ENCODE peak calls at places on chromosomes 4 and X, in ten cellular contexts. One of them, this sample, is unnamed.

GRCh38 chrX:1239681-1240142 is 27.3 kb upstream of the CRLF2 start:
- DNase-seq in NCI-H1105: no peak
- DNase-seq in midbrain: peak
- DNase-seq in dorsolateral prefrontal cortex: peak
- DNase-seq in cardiac fibroblast: no peak
- DNase-seq in NCI-H774: no peak
- DNase-seq in GM10248: peak
- DNase-seq in neural crest cell: no peak
- DNase-seq in head of caudate nucleus: peak
- DNase-seq in fibroblast of gingiva: no peak
- DNase-seq in this sample: peak

GRCh38 chr4:38735870-38736269 is 46.9 kb downstream of the TLR10 start:
- DNase-seq in NCI-H1105: no peak
- DNase-seq in midbrain: no peak
- DNase-seq in dorsolateral prefrontal cortex: no peak
- DNase-seq in cardiac fibroblast: no peak
- DNase-seq in NCI-H774: no peak
- DNase-seq in GM10248: no peak
- DNase-seq in neural crest cell: no peak
- DNase-seq in head of caudate nucleus: no peak
- DNase-seq in fibroblast of gingiva: no peak
- DNase-seq in this sample: no peak

GRCh38 chr4:5758741-5759140 is 47.7 kb downstream of the EVC start:
- DNase-seq in NCI-H1105: no peak
- DNase-seq in midbrain: no peak
- DNase-seq in dorsolateral prefrontal cortex: no peak
- DNase-seq in cardiac fibroblast: peak
- DNase-seq in NCI-H774: no peak
- DNase-seq in GM10248: no peak
- DNase-seq in neural crest cell: no peak
- DNase-seq in head of caudate nucleus: no peak
- DNase-seq in fibroblast of gingiva: peak
- DNase-seq in this sample: no peak

GRCh38 chr4:76582074-76582816 is 147.2 kb downstream of the SHROOM3 start:
- DNase-seq in NCI-H1105: no peak
- DNase-seq in midbrain: no peak
- DNase-seq in dorsolateral prefrontal cortex: no peak
- DNase-seq in cardiac fibroblast: no peak
- DNase-seq in NCI-H774: no peak
- DNase-seq in GM10248: no peak
- DNase-seq in neural crest cell: no peak
- DNase-seq in head of caudate nucleus: no peak
- DNase-seq in fibroblast of gingiva: peak
- DNase-seq in this sample: no peak

GRCh38 chr4:96293806-96294205 is 453.9 kb downstream of the PDHA2 start:
- DNase-seq in NCI-H1105: no peak
- DNase-seq in midbrain: no peak
- DNase-seq in dorsolateral prefrontal cortex: no peak
- DNase-seq in cardiac fibroblast: no peak
- DNase-seq in NCI-H774: no peak
- DNase-seq in GM10248: no peak
- DNase-seq in neural crest cell: no peak
- DNase-seq in head of caudate nucleus: no peak
- DNase-seq in fibroblast of gingiva: no peak
- DNase-seq in this sample: no peak

GRCh38 chr4:86156526-86156925 is 203.3 kb downstream of the MAPK10 start:
- DNase-seq in NCI-H1105: no peak
- DNase-seq in midbrain: no peak
- DNase-seq in dorsolateral prefrontal cortex: no peak
- DNase-seq in cardiac fibroblast: no peak
- DNase-seq in NCI-H774: no peak
- DNase-seq in GM10248: no peak
- DNase-seq in neural crest cell: no peak
- DNase-seq in head of caudate nucleus: no peak
- DNase-seq in fibroblast of gingiva: no peak
- DNase-seq in this sample: no peak

GRCh38 chr4:90852232-90852631 is 725.0 kb downstream of the CCSER1 start:
- DNase-seq in NCI-H1105: no peak
- DNase-seq in midbrain: no peak
- DNase-seq in dorsolateral prefrontal cortex: no peak
- DNase-seq in cardiac fibroblast: no peak
- DNase-seq in NCI-H774: no peak
- DNase-seq in GM10248: no peak
- DNase-seq in neural crest cell: no peak
- DNase-seq in head of caudate nucleus: peak
- DNase-seq in fibroblast of gingiva: no peak
- DNase-seq in this sample: no peak

GRCh38 chr4:76691767-76692689 is 205.9 kb downstream of the SOWAHB start:
- DNase-seq in NCI-H1105: no peak
- DNase-seq in midbrain: no peak
- DNase-seq in dorsolateral prefrontal cortex: no peak
- DNase-seq in cardiac fibroblast: no peak
- DNase-seq in NCI-H774: no peak
- DNase-seq in GM10248: no peak
- DNase-seq in neural crest cell: no peak
- DNase-seq in head of caudate nucleus: no peak
- DNase-seq in fibroblast of gingiva: no peak
- DNase-seq in this sample: no peak

GRCh38 chr4:11214281-11214680 is 214.4 kb downstream of the HS3ST1 start:
- DNase-seq in NCI-H1105: no peak
- DNase-seq in midbrain: no peak
- DNase-seq in dorsolateral prefrontal cortex: no peak
- DNase-seq in cardiac fibroblast: no peak
- DNase-seq in NCI-H774: no peak
- DNase-seq in GM10248: no peak
- DNase-seq in neural crest cell: no peak
- DNase-seq in head of caudate nucleus: no peak
- DNase-seq in fibroblast of gingiva: no peak
- DNase-seq in this sample: no peak

GRCh38 chr4:154495867-154496266 is 4.3 kb upstream of the DCHS2 start:
- DNase-seq in NCI-H1105: no peak
- DNase-seq in midbrain: no peak
- DNase-seq in dorsolateral prefrontal cortex: no peak
- DNase-seq in cardiac fibroblast: no peak
- DNase-seq in NCI-H774: no peak
- DNase-seq in GM10248: no peak
- DNase-seq in neural crest cell: no peak
- DNase-seq in head of caudate nucleus: no peak
- DNase-seq in fibroblast of gingiva: no peak
- DNase-seq in this sample: no peak

GRCh38 chrX:45697591-45697990 is 496.9 kb upstream of the DIPK2B start:
- DNase-seq in NCI-H1105: no peak
- DNase-seq in midbrain: no peak
- DNase-seq in dorsolateral prefrontal cortex: no peak
- DNase-seq in cardiac fibroblast: peak
- DNase-seq in NCI-H774: no peak
- DNase-seq in GM10248: no peak
- DNase-seq in neural crest cell: no peak
- DNase-seq in head of caudate nucleus: no peak
- DNase-seq in fibroblast of gingiva: peak
- DNase-seq in this sample: no peak

GRCh38 chrX:15761564-15762191 is 23.6 kb downstream of the CA5B start:
- DNase-seq in NCI-H1105: no peak
- DNase-seq in midbrain: peak
- DNase-seq in dorsolateral prefrontal cortex: no peak
- DNase-seq in cardiac fibroblast: peak
- DNase-seq in NCI-H774: no peak
- DNase-seq in GM10248: peak
- DNase-seq in neural crest cell: peak
- DNase-seq in head of caudate nucleus: peak
- DNase-seq in fibroblast of gingiva: peak
- DNase-seq in this sample: peak

GRCh38 chr4:142696334-142697122 is 149.6 kb downstream of the INPP4B start:
- DNase-seq in NCI-H1105: no peak
- DNase-seq in midbrain: no peak
- DNase-seq in dorsolateral prefrontal cortex: no peak
- DNase-seq in cardiac fibroblast: no peak
- DNase-seq in NCI-H774: no peak
- DNase-seq in GM10248: no peak
- DNase-seq in neural crest cell: no peak
- DNase-seq in head of caudate nucleus: no peak
- DNase-seq in fibroblast of gingiva: no peak
- DNase-seq in this sample: no peak

GRCh38 chrX:44400588-44400987 is 57.1 kb upstream of the EFHC2 start:
- DNase-seq in NCI-H1105: no peak
- DNase-seq in midbrain: no peak
- DNase-seq in dorsolateral prefrontal cortex: no peak
- DNase-seq in cardiac fibroblast: peak
- DNase-seq in NCI-H774: no peak
- DNase-seq in GM10248: no peak
- DNase-seq in neural crest cell: no peak
- DNase-seq in head of caudate nucleus: no peak
- DNase-seq in fibroblast of gingiva: peak
- DNase-seq in this sample: no peak

GRCh38 chrX:12570859-12571501 is 220.2 kb upstream of the PRPS2 start:
- DNase-seq in NCI-H1105: no peak
- DNase-seq in midbrain: no peak
- DNase-seq in dorsolateral prefrontal cortex: no peak
- DNase-seq in cardiac fibroblast: no peak
- DNase-seq in NCI-H774: no peak
- DNase-seq in GM10248: no peak
- DNase-seq in neural crest cell: no peak
- DNase-seq in head of caudate nucleus: no peak
- DNase-seq in fibroblast of gingiva: no peak
- DNase-seq in this sample: no peak

GRCh38 chr4:173448103-173448502 is 49.2 kb upstream of the SCRG1 start:
- DNase-seq in NCI-H1105: peak
- DNase-seq in midbrain: peak
- DNase-seq in dorsolateral prefrontal cortex: peak
- DNase-seq in cardiac fibroblast: peak
- DNase-seq in NCI-H774: no peak
- DNase-seq in GM10248: no peak
- DNase-seq in neural crest cell: no peak
- DNase-seq in head of caudate nucleus: peak
- DNase-seq in fibroblast of gingiva: peak
- DNase-seq in this sample: peak

GRCh38 chr4:13612569-13612968 is 15.0 kb downstream of the BOD1L1 start:
- DNase-seq in NCI-H1105: no peak
- DNase-seq in midbrain: no peak
- DNase-seq in dorsolateral prefrontal cortex: no peak
- DNase-seq in cardiac fibroblast: no peak
- DNase-seq in NCI-H774: no peak
- DNase-seq in GM10248: no peak
- DNase-seq in neural crest cell: no peak
- DNase-seq in head of caudate nucleus: no peak
- DNase-seq in fibroblast of gingiva: no peak
- DNase-seq in this sample: no peak

GRCh38 chr4:176223561-176223960 is 28.2 kb upstream of the SPATA4 start:
- DNase-seq in NCI-H1105: no peak
- DNase-seq in midbrain: no peak
- DNase-seq in dorsolateral prefrontal cortex: no peak
- DNase-seq in cardiac fibroblast: no peak
- DNase-seq in NCI-H774: no peak
- DNase-seq in GM10248: no peak
- DNase-seq in neural crest cell: no peak
- DNase-seq in head of caudate nucleus: no peak
- DNase-seq in fibroblast of gingiva: no peak
- DNase-seq in this sample: no peak